ENCODE peak calls at places on chromosome 11, in six cellular contexts. J, G, S, U, V and Y are unnamed samples.

GRCh38 chr11:115042002-115042401 is 363.7 kb downstream of the NXPE2 start:
- DNase-seq in J (no peak), G (no peak), S (no peak), U (no peak), V (no peak), Y (no peak)

GRCh38 chr11:114587398-114587953 is 8.1 kb downstream of the NXPE4 start:
- DNase-seq in J (no peak), G (no peak), S (no peak), U (no peak), V (no peak), Y (no peak)

GRCh38 chr11:117595440-117595839 is 201.6 kb downstream of the DSCAML1 start:
- DNase-seq in J (no peak), G (no peak), S (no peak), U (no peak), V (no peak), Y (no peak)

GRCh38 chr11:115324569-115325432 is 179.4 kb downstream of the CADM1 start:
- DNase-seq in J (peak), G (peak), S (peak), U (peak), V (no peak), Y (no peak)

GRCh38 chr11:126115253-126115540 is 52.5 kb upstream of the CDON start:
- DNase-seq in J (no peak), G (peak), S (no peak), U (no peak), V (no peak), Y (no peak)

GRCh38 chr11:57199330-57199729 is 17.6 kb downstream of the LRRC55 start:
- DNase-seq in J (no peak), G (no peak), S (no peak), U (no peak), V (no peak), Y (no peak)

GRCh38 chr11:131955901-131956300 is 585.5 kb downstream of the NTM start:
- DNase-seq in J (no peak), G (no peak), S (no peak), U (no peak), V (no peak), Y (no peak)

GRCh38 chr11:83070044-83070877 is 1.4 kb downstream of the RAB30 start:
- DNase-seq in J (no peak), G (no peak), S (peak), U (peak), V (no peak), Y (no peak)

GRCh38 chr11:111402411-111402810 is 23.3 kb upstream of the POU2AF1 start:
- DNase-seq in J (no peak), G (no peak), S (no peak), U (no peak), V (no peak), Y (no peak)